ENCODE peak calls at places on chromosomes 11 and 22, in five cellular contexts. D is HEK293T, F is HepG2, O is NT2/D1, J is GM12878. E is an unnamed sample.
A peak's percentile ranks its signal among the peaks of the same experiment; 100 is the strongest.

GRCh38 chr22:30187726-30188407 is 58.7 kb downstream of the LIF start:
- DNase-seq in D (no peak), F (no peak), O (no peak), J (no peak), E (no peak)

GRCh38 chr11:71248656-71249055 is 3.7 kb downstream of the SHANK2 start:
- DNase-seq in D (no peak), F (no peak), O (no peak), J (no peak), E (no peak)

GRCh38 chr11:73965764-73966121 is 14.9 kb downstream of the DNAJB13 start:
- DNase-seq in D (no peak), F (no peak), O (no peak), J (no peak), E (no peak)

GRCh38 chr11:7964873-7965272 is 374 bp downstream of the NLRP10 start:
- DNase-seq in D (no peak), F (no peak), O (no peak), J (no peak), E (no peak)

GRCh38 chr11:75428301-75428724 is 4.7 kb downstream of the KLHL35 start:
- DNase-seq in D (peak; percentile 84), F (peak; percentile 85), O (no peak), J (no peak), E (no peak)

GRCh38 chr11:95152878-95153856 is 63.5 kb downstream of the ENDOD1 start:
- DNase-seq in D (no peak), F (no peak), O (no peak), J (peak; percentile 26), E (no peak)

GRCh38 chr11:26473216-26474194 is 98.6 kb downstream of the MUC15 start:
- DNase-seq in D (no peak), F (no peak), O (no peak), J (no peak), E (no peak)

GRCh38 chr22:31218565-31219262 is 6.6 kb downstream of the LIMK2 start:
- DNase-seq in D (no peak), F (no peak), O (no peak), J (no peak), E (no peak)

GRCh38 chr11:74754507-74755255 is 6.0 kb downstream of the RNF169 start:
- DNase-seq in D (no peak), F (no peak), O (no peak), J (peak; percentile 20), E (no peak)

DNA sequence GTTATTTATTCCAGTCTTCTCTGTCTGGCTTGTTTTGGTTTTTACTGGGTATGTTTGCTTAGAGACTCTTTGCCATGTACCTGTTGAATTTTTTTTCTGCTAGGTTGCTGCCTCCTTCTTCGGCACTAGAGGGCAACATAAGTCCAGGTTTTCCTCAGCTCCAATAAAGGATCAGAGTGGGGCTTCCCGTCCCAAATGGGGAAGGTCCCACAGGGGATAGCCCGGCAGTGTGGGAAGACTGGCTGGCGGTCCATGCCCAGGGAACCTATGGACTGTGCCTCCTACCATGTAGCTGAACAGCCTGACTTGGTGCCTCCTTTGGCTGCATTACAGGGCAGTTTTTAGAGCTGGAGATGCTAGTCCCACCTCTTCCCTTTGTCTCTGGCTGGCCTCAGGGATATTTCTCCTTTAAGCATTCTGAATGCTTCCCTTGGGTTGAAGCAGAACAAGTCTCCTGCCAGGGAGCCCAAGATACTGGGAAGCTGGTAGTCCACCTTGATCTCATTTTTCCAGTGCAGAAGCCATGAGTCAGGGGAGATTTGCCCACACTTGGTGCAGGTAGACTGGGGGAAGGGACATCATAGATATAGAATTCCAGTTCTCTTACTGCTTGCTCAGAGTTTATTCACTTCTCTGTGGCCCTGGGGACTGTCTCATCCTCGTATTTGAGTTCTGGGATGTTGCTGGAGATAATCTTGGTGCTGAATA is 60.2 kb downstream of the BRD1 start:
- DNase-seq in D (peak; percentile 62), F (peak; percentile 58), O (peak; percentile 27), J (peak; percentile 50), E (peak; percentile 74)
- TF ChIP-seq SUZ12 in D (no peak), F (no peak), O (no peak), J (no peak), E (no peak)

DNA sequence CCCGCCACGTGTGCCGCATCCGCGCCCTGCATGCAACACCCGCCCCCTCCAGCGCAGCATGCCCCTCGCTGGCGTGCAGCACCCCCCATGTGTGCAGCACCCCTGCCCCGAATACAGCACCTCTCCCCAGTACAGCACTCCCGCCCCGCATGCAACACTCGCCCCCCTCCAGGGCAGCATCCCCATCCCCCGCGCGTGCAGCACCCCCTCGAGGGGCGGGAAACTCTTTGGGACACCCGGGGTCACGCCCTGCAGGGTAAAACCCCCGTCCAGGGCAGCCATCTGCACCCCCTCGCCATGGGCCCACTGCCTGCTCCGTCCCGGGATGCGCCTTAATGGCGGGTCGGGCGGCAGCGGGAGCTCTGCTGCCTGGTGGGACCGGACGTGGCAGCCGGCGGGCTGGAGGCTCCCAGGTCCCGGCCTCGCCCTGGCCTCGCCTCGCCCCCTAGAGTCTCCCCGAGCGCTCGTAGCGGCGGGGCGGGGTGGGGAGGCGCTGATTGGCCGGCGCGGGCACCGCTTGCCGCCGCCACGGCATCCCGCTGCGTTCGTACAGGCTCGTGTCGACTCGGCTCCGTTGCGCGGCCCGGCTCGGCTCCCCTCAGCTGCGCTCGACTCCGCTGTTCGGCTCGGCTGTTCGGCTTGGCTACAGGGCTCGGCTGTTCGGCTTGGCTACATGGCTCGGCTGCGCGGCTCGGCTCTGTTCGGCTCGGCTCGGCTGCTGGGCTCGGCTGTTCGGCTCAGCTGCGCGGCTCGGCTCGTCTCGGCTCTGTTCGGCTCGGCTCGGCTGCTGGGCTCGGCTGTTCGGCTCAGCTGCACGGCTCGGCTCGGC is 417 bp upstream of the BRSK2 start:
- DNase-seq in D (peak; percentile 98), F (peak; percentile 86), O (peak; percentile 98), J (peak; percentile 19), E (peak; percentile 99)
- TF ChIP-seq SUZ12 in D (no peak), F (no peak), O (no peak), J (peak; percentile 40), E (peak; percentile 7)

GRCh38 chr11:47989779-47990178 is 9.4 kb downstream of the PTPRJ start:
- DNase-seq in D (no peak), F (no peak), O (no peak), J (no peak), E (no peak)

GRCh38 chr11:47992959-47993820 is 12.8 kb downstream of the PTPRJ start:
- DNase-seq in D (no peak), F (no peak), O (peak; percentile 59), J (no peak), E (no peak)

GRCh38 chr11:47991894-47992293 is 11.5 kb downstream of the PTPRJ start:
- DNase-seq in D (no peak), F (no peak), O (no peak), J (no peak), E (no peak)

GRCh38 chr11:47994417-47994816 is 14.1 kb downstream of the PTPRJ start:
- DNase-seq in D (no peak), F (no peak), O (no peak), J (no peak), E (no peak)

GRCh38 chr11:47991266-47991830 is 11.0 kb downstream of the PTPRJ start:
- DNase-seq in D (no peak), F (no peak), O (no peak), J (no peak), E (no peak)
- TF ChIP-seq SUZ12 in D (no peak), F (no peak), O (no peak), J (no peak), E (no peak)

GRCh38 chr11:11163256-11163655 is 189.8 kb downstream of the CSNK2A3 start:
- DNase-seq in D (peak; percentile 52), F (peak; percentile 17), O (no peak), J (no peak), E (no peak)
- TF ChIP-seq SUZ12 in D (no peak), F (no peak), O (no peak), J (no peak), E (no peak)

GRCh38 chr11:19306570-19306969 is 65.8 kb upstream of the E2F8 start:
- DNase-seq in D (no peak), F (no peak), O (no peak), J (no peak), E (no peak)

GRCh38 chr11:19315511-19315910 is 74.8 kb upstream of the E2F8 start:
- DNase-seq in D (no peak), F (no peak), O (no peak), J (no peak), E (no peak)

GRCh38 chr11:19307498-19307897 is 66.8 kb upstream of the E2F8 start:
- DNase-seq in D (no peak), F (no peak), O (no peak), J (no peak), E (no peak)

GRCh38 chr11:19313140-19313539 is 72.4 kb upstream of the E2F8 start:
- DNase-seq in D (no peak), F (no peak), O (no peak), J (no peak), E (no peak)

GRCh38 chr11:19311306-19312030 is 70.7 kb upstream of the E2F8 start:
- DNase-seq in D (peak; percentile 73), F (peak; percentile 23), O (peak; percentile 23), J (peak; percentile 19), E (no peak)
- TF ChIP-seq SUZ12 in D (no peak), F (no peak), O (no peak), J (no peak), E (no peak)